ENCODE peak calls at places on chromosome 12, in ten cellular contexts. S is pancreas; D is mesendoderm; M is HCT116; N is dorsolateral prefrontal cortex; X is fibroblast of lung; C is cardiac muscle cell; J is fibroblast of mammary gland; W is RWPE2; G is CD8-positive, alpha-beta T cell. R is an unnamed sample.

GRCh38 chr12:104602901-104603300 is 146.2 kb downstream of the CHST11 start:
- DNase-seq in S (no peak), D (no peak), M (no peak), N (no peak), X (no peak), C (no peak), J (no peak), W (no peak), G (no peak), R (no peak)

GRCh38 chr12:101287357-101287756 is 7.5 kb downstream of the UTP20 start:
- DNase-seq in S (no peak), D (no peak), M (no peak), N (no peak), X (no peak), C (no peak), J (no peak), W (no peak), G (no peak), R (no peak)

GRCh38 chr12:15966426-15966825 is 55.3 kb downstream of the DERA start:
- DNase-seq in S (no peak), D (peak; percentile 19), M (no peak), N (no peak), X (no peak), C (peak; percentile 17), J (peak; percentile 66), W (no peak), G (no peak), R (peak; percentile 43)

GRCh38 chr12:124423683-124424515 is 129.0 kb downstream of the RFLNA start:
- DNase-seq in S (no peak), D (no peak), M (no peak), N (no peak), X (no peak), C (no peak), J (no peak), W (no peak), G (no peak), R (no peak)

GRCh38 chr12:4287325-4288290 is 14.0 kb downstream of the CCND2 start:
- DNase-seq in S (no peak), D (no peak), M (no peak), N (no peak), X (peak; percentile 54), C (no peak), J (peak; percentile 79), W (no peak), G (no peak), R (no peak)

GRCh38 chr12:126093911-126094310 is 1028.7 kb downstream of the AACS start:
- DNase-seq in S (peak; percentile 14), D (peak; percentile 87), M (no peak), N (no peak), X (no peak), C (no peak), J (no peak), W (no peak), G (no peak), R (no peak)

GRCh38 chr12:106685381-106685780 is 89.1 kb upstream of the RIC8B start:
- DNase-seq in S (no peak), D (no peak), M (no peak), N (no peak), X (no peak), C (no peak), J (no peak), W (no peak), G (no peak), R (no peak)

GRCh38 chr12:40566246-40566645 is 126.0 kb upstream of the CNTN1 start:
- DNase-seq in S (no peak), D (no peak), M (no peak), N (no peak), X (no peak), C (no peak), J (no peak), W (no peak), G (no peak), R (no peak)

GRCh38 chr12:54988402-54989054 is 4.0 kb upstream of the TESPA1 start:
- DNase-seq in S (peak; percentile 37), D (no peak), M (no peak), N (peak; percentile 94), X (peak; percentile 48), C (peak; percentile 52), J (peak; percentile 56), W (no peak), G (no peak), R (peak; percentile 14)

GRCh38 chr12:49091056-49091835 is 3.4 kb downstream of the DHH start:
- DNase-seq in S (no peak), D (no peak), M (no peak), N (no peak), X (no peak), C (no peak), J (no peak), W (no peak), G (no peak), R (no peak)
- H3K4me3 ChIP-seq in S (no peak overlapping the region), D (no peak overlapping the region), M (no peak overlapping the region), N (peak overlapping the region; percentile 47), X (no peak overlapping the region), C (peak overlapping the region; percentile 23), J (no peak overlapping the region), W (no peak overlapping the region), G (no peak overlapping the region), R (peak overlapping the region; percentile 40)

GRCh38 chr12:114451657-114452056 is 45.7 kb upstream of the TBX5 start:
- DNase-seq in S (no peak), D (no peak), M (no peak), N (no peak), X (no peak), C (no peak), J (no peak), W (no peak), G (no peak), R (no peak)
- H3K4me3 ChIP-seq in S (no peak overlapping the region), D (no peak overlapping the region), M (no peak overlapping the region), N (no peak overlapping the region), X (no peak overlapping the region), C (no peak overlapping the region), J (no peak overlapping the region), W (no peak overlapping the region), G (no peak overlapping the region), R (no peak overlapping the region)

GRCh38 chr12:122896662-122897061 is 738 bp upstream of the VPS37B start:
- DNase-seq in S (no peak), D (no peak), M (no peak), N (no peak), X (no peak), C (no peak), J (no peak), W (no peak), G (no peak), R (no peak)
- H3K4me3 ChIP-seq in S (no peak overlapping the region), D (no peak overlapping the region), M (peak overlapping the region; percentile 93), N (no peak overlapping the region), X (no peak overlapping the region), C (no peak overlapping the region), J (no peak overlapping the region), W (no peak overlapping the region), G (peak overlapping the region; percentile 80), R (no peak overlapping the region)

GRCh38 chr12:132620113-132620892 is 1.7 kb downstream of the P2RX2 start:
- DNase-seq in S (no peak), D (no peak), M (no peak), N (no peak), X (no peak), C (no peak), J (no peak), W (no peak), G (no peak), R (no peak)
- H3K4me3 ChIP-seq in S (no peak overlapping the region), D (no peak overlapping the region), M (no peak overlapping the region), N (no peak overlapping the region), X (no peak overlapping the region), C (no peak overlapping the region), J (no peak overlapping the region), W (no peak overlapping the region), G (no peak overlapping the region), R (no peak overlapping the region)

GRCh38 chr12:81079280-81080076 is 1.6 kb downstream of the ACSS3 start:
- DNase-seq in S (no peak), D (no peak), M (no peak), N (no peak), X (no peak), C (peak; percentile 38), J (no peak), W (no peak), G (no peak), R (no peak)
- H3K4me3 ChIP-seq in S (no peak overlapping the region), D (peak overlapping the region; percentile 83), M (no peak overlapping the region), N (peak overlapping the region; percentile 49), X (peak overlapping the region; percentile 83), C (peak overlapping the region; percentile 62), J (no peak overlapping the region), W (no peak overlapping the region), G (no peak overlapping the region), R (no peak overlapping the region)

GRCh38 chr12:121918679-121919038 is 267 bp downstream of the CFAP251 start:
- DNase-seq in S (no peak), D (no peak), M (no peak), N (no peak), X (no peak), C (no peak), J (no peak), W (no peak), G (no peak), R (no peak)
- H3K4me3 ChIP-seq in S (peak overlapping the region; percentile 62), D (peak overlapping the region; percentile 48), M (peak overlapping the region; percentile 52), N (peak overlapping the region; percentile 58), X (peak overlapping the region; percentile 10), C (peak overlapping the region; percentile 30), J (no peak overlapping the region), W (peak overlapping the region; percentile 22), G (peak overlapping the region; percentile 43), R (peak overlapping the region; percentile 55)

DNA sequence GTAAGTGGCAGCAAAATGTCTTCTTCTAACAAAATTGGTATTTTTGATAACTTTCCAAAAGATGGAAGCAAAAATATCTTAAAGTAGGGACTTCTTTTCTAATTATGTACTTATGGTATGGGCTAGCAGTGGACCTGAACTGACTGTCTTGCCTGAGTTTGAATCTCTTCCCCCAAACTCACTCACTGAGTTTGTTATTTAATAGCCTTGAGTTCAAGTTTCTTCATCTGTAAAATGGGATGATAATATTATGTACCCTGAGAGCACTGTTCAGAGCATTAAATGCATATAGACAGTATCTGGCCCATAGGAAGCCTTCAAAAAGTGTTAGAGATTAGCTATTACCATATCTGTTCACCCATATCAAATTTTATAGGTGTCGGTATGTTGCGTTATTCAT is 210.4 kb upstream of the NUDT4 start:
- DNase-seq in S (no peak), D (no peak), M (no peak), N (no peak), X (no peak), C (no peak), J (no peak), W (no peak), G (no peak), R (no peak)
- H3K4me3 ChIP-seq in S (no peak overlapping the region), D (no peak overlapping the region), M (no peak overlapping the region), N (peak overlapping the region; percentile 43), X (no peak overlapping the region), C (no peak overlapping the region), J (no peak overlapping the region), W (no peak overlapping the region), G (no peak overlapping the region), R (no peak overlapping the region)

DNA sequence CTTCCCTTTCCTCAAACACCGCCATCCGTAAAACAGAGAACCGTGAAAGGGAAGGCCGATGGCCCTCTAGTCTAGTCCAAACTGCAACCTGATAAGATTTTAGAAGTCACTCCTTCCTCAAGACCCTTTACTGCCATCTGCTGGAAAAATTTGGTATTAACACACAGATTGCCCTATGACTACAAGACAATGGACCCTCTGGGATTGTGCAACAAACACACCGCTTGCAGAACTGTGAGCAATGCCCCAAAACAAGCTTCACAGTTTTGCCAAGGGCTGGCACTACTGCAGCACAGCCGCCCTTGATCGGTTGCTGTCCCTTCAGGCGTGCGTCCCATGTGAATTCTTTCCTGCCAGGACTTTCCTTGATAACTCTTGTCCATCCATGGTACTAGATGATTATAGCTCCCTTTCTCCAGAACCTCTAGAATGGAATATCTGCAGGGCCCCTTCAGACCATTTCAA is 23.1 kb downstream of the LLPH start:
- DNase-seq in S (peak; percentile 74), D (peak; percentile 97), M (peak; percentile 93), N (no peak), X (peak; percentile 96), C (peak; percentile 96), J (peak; percentile 97), W (peak; percentile 56), G (peak; percentile 25), R (peak; percentile 84)
- H3K4me3 ChIP-seq in S (no peak overlapping the region), D (no peak overlapping the region), M (no peak overlapping the region), N (no peak overlapping the region), X (no peak overlapping the region), C (no peak overlapping the region), J (no peak overlapping the region), W (no peak overlapping the region), G (no peak overlapping the region), R (no peak overlapping the region)

R was measured in brain microvascular endothelial cell.